ENCODE peak calls at places on chromosomes 16 and 17, in four cellular contexts. A is K562, C is GM12878, D is HepG2. H is an unnamed sample.

GRCh38 chr16:9225527-9226316 is 134.3 kb downstream of the HAPSTR1 start:
- DNase-seq in C (no peak), A (peak), D (peak), H (peak)

GRCh38 chr17:82449136-82449882 is 1.2 kb downstream of the CYBC1 start:
- DNase-seq in D (no peak), A (no peak), C (peak), H (no peak)

GRCh38 chr16:27240948-27241531 is 27.5 kb downstream of the NSMCE1 start:
- DNase-seq in D (no peak), C (no peak), A (no peak), H (no peak)

GRCh38 chr17:55248077-55248476 is 16.7 kb upstream of the HLF start:
- DNase-seq in C (no peak), A (no peak), D (no peak), H (no peak)

GRCh38 chr16:88468289-88469129 is 15.4 kb downstream of the ZFPM1 start:
- DNase-seq in D (peak), C (no peak), A (peak), H (peak)

GRCh38 chr17:81401727-81402529 is 6.7 kb downstream of the BAHCC1 start:
- DNase-seq in D (no peak), C (no peak), A (peak), H (peak)

GRCh38 chr16:3259097-3259496 is 2.7 kb upstream of the MEFV start:
- DNase-seq in C (no peak), D (peak), A (no peak), H (no peak)

GRCh38 chr17:14903810-14904209 is 361.3 kb downstream of the PMP22 start:
- DNase-seq in A (no peak), D (no peak), C (no peak), H (no peak)

GRCh38 chr16:85090873-85091521 is 21.3 kb downstream of the CIBAR2 start:
- DNase-seq in A (no peak), D (no peak), C (no peak), H (no peak)

GRCh38 chr16:19354371-19354770 is 63.3 kb upstream of the TMC5 start:
- DNase-seq in D (no peak), C (no peak), A (no peak), H (no peak)

GRCh38 chr17:75270218-75270965 is 639 bp downstream of the MIF4GD start:
- DNase-seq in D (peak), C (no peak), A (peak), H (peak)

GRCh38 chr16:79628501-79628975 is 28.0 kb upstream of the MAF start:
- DNase-seq in A (no peak), D (no peak), C (peak), H (no peak)

GRCh38 chr16:20610192-20610891 is 34.2 kb upstream of the ACSM2B start:
- DNase-seq in D (peak), C (no peak), A (peak), H (no peak)

GRCh38 chr16:86882586-86883280 is 304.4 kb downstream of the FOXL1 start:
- DNase-seq in C (no peak), A (no peak), D (no peak), H (no peak)

DNA sequence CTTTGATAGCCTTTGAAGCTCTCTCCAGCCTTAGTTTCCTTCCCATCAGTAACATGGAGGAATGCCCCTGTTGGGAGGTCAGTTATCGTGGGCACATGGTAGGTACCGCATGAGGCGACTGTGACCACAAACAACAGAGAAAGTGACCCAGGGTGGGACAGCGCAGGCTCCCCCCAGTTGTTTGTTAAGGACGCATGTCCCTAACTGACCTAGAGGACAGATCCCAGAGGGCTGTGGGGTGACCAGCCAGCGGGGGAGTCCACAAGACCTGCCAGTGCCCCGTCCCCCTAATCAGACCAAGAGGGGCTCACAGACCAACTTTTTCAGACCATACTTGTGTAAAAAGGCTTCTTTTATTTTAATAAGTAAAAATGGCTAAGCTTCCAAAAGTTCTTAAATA is 22.3 kb downstream of the KATNB1 start:
- DNase-seq in D (no peak), A (no peak), C (no peak), H (no peak)
- TF ChIP-seq BHLHE40 in D (no peak), A (no peak), C (no peak), H (no peak)

GRCh38 chr16:10770907-10771306 is 27.3 kb downstream of the NUBP1 start:
- DNase-seq in A (no peak), C (no peak), D (no peak), H (no peak)
- TF ChIP-seq SP1 in A (no peak), C (no peak), D (no peak), H (no peak)

GRCh38 chr17:50533720-50534148 is 1.2 kb downstream of the EPN3 start:
- DNase-seq in A (no peak), D (no peak), C (no peak), H (no peak)
- TF ChIP-seq BHLHE40 in A (no peak), D (no peak), C (no peak), H (no peak)

GRCh38 chr16:6864670-6865069 is 468.0 kb upstream of the RBFOX1 start:
- DNase-seq in D (no peak), C (no peak), A (no peak), H (no peak)

GRCh38 chr16:6863135-6863534 is 469.5 kb upstream of the RBFOX1 start:
- DNase-seq in D (no peak), C (no peak), A (no peak), H (no peak)

GRCh38 chr16:6862058-6862457 is 470.6 kb upstream of the RBFOX1 start:
- DNase-seq in D (no peak), C (no peak), A (no peak), H (no peak)

GRCh38 chr16:6864244-6864643 is 468.4 kb upstream of the RBFOX1 start:
- DNase-seq in C (no peak), A (no peak), D (no peak), H (no peak)

GRCh38 chr16:6861136-6861535 is 471.5 kb upstream of the RBFOX1 start:
- DNase-seq in D (no peak), A (no peak), C (no peak), H (no peak)
- TF ChIP-seq SP1 in D (no peak), A (no peak), C (no peak), H (no peak)

DNA sequence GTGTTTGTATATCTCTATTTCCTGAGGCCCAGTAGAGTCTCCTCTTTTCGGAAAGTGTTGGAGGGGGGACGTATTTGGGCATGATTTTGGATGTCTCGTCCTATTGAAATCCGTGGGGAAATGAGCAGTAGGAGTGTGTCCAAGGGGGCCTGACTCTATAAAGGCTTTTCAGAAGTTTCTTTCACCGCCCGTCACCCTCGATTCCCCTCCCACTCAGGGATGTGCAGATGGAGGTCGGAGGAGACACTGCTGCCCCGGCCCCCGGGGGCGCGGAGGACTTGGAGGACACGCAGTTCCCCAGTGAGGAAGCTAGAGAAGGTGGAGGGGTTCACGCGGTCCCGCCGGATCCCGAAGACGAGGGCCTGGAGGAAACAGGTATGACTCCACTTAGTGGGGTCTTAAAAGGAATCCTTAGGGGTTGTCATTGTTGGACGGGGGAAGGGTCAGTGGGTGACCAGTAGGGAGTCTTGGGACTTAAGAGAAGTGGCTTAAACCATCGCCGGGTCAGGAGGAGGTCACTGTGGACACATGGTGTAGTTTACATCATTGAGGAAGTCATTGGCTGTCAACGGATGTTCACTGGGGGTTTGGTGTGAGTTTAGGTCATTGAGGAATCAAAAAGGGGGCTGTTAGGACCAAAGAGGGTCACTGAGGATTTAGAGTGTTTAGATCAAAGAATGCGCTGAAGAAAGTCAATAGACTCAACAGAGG is 424 bp downstream of the MON1B start:
- DNase-seq in C (no peak), A (peak), D (no peak), H (peak)
- TF ChIP-seq BHLHE40 in C (no peak), A (no peak), D (no peak), H (no peak)

GRCh38 chr16:55492756-55493380 is 13.9 kb downstream of the MMP2 start:
- DNase-seq in A (no peak), C (no peak), D (no peak), H (no peak)
- TF ChIP-seq SP1 in A (no peak), C (no peak), D (no peak), H (no peak)

GRCh38 chr16:4979164-4979563 is 21.0 kb downstream of the SEC14L5 start:
- DNase-seq in D (no peak), C (no peak), A (no peak), H (no peak)

GRCh38 chr16:4976079-4976478 is 17.9 kb downstream of the SEC14L5 start:
- DNase-seq in D (no peak), C (peak), A (no peak), H (no peak)

GRCh38 chr16:4972938-4973587 is 14.9 kb downstream of the SEC14L5 start:
- DNase-seq in D (no peak), C (no peak), A (no peak), H (no peak)

GRCh38 chr16:4979736-4980660 is 21.9 kb downstream of the SEC14L5 start:
- DNase-seq in C (no peak), A (peak), D (no peak), H (no peak)

DNA sequence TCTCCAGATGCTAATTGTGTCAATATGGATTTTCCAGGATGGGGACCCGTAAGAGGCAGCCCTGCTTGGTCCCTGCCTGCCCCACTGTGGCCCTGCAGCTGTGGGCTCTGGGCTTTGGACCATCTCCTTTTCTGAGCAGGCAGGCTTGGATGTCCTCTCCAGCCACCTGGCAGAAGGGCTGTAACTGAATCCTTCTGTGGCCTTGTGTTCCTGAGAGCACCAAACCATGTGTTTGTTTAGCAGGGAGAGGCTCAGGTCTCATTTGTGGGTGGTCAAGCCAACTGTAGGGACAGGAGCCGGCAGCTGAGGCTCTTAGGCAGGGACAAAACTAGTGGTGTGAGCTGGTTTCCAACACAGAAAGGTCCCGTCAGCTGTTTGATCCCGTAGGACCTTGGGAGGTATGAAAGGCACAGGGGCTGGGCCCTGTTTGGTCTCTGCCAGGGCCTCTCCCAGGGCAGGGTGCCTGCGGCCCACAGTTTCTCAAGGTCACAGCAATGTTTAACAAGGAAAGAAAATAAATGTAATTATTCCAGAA is 18.5 kb downstream of the SEC14L5 start:
- DNase-seq in C (no peak), D (peak), A (no peak), H (no peak)
- TF ChIP-seq BHLHE40 in C (no peak), D (no peak), A (no peak), H (no peak)

H was measured in HEK293T.